ENCODE peak calls at places on chromosomes 6 and 20, in four cellular contexts. Q is AG04450, K is colonic mucosa, O is sigmoid colon. M is an unnamed sample.

GRCh38 chr20:57388953-57389694 is 2.1 kb upstream of the RBM38 start:
- DNase-seq in Q (no peak), K (peak; percentile 85), O (peak; percentile 92), M (no peak)

GRCh38 chr6:89321571-89321970 is 6.5 kb upstream of the GABRR2 start:
- DNase-seq in Q (no peak), K (no peak), O (no peak), M (no peak)

GRCh38 chr6:52389626-52390360 is 27.8 kb downstream of the PAQR8 start:
- DNase-seq in Q (no peak), K (peak; percentile 86), O (no peak), M (peak; percentile 54)

GRCh38 chr6:161486326-161486725 is 212.5 kb upstream of the AGPAT4 start:
- DNase-seq in Q (no peak), K (no peak), O (no peak), M (no peak)

GRCh38 chr6:155224618-155225017 is 39.2 kb upstream of the CLDN20 start:
- DNase-seq in Q (no peak), K (no peak), O (no peak), M (no peak)

GRCh38 chr6:40185486-40185885 is 251.2 kb upstream of the MOCS1 start:
- DNase-seq in Q (no peak), K (no peak), O (no peak), M (no peak)

GRCh38 chr6:168201383-168201782 is 118.2 kb downstream of the DACT2 start:
- DNase-seq in Q (no peak), K (no peak), O (peak; percentile 28), M (no peak)

GRCh38 chr20:1440024-1440423 is 26.6 kb downstream of the NSFL1C start:
- DNase-seq in Q (no peak), K (no peak), O (no peak), M (no peak)

GRCh38 chr20:48283470-48284110 is 498.3 kb upstream of the SULF2 start:
- DNase-seq in Q (peak; percentile 48), K (peak; percentile 44), O (no peak), M (peak; percentile 91)

GRCh38 chr20:25233016-25233772 is 14.7 kb upstream of the PYGB start:
- DNase-seq in Q (no peak), K (peak; percentile 94), O (peak; percentile 56), M (peak; percentile 56)

GRCh38 chr6:67131827-67132226 is 1424.8 kb upstream of the EYS start:
- DNase-seq in Q (no peak), K (no peak), O (no peak), M (no peak)

GRCh38 chr20:2172305-2173175 is 70.9 kb downstream of the STK35 start:
- DNase-seq in Q (peak; percentile 20), K (peak; percentile 69), O (peak; percentile 87), M (no peak)

GRCh38 chr20:884983-885952 is 30.9 kb downstream of the ANGPT4 start:
- DNase-seq in Q (no peak), K (no peak), O (no peak), M (no peak)

GRCh38 chr6:53066059-53066406 is 829 bp downstream of the FBXO9 start:
- DNase-seq in Q (no peak), K (peak; percentile 47), O (peak; percentile 78), M (no peak)

GRCh38 chr6:160065200-160065599 is 56.4 kb upstream of the SLC22A1 start:
- DNase-seq in Q (no peak), K (no peak), O (no peak), M (no peak)

GRCh38 chr6:50249493-50249892 is 199.8 kb upstream of the DEFB112 start:
- DNase-seq in Q (peak; percentile 7), K (no peak), O (no peak), M (peak; percentile 4)

GRCh38 chr6:2436391-2437154 is 191.2 kb upstream of the GMDS start:
- DNase-seq in Q (no peak), K (no peak), O (no peak), M (no peak)

GRCh38 chr6:2434911-2435310 is 189.5 kb upstream of the GMDS start:
- DNase-seq in Q (no peak), K (no peak), O (no peak), M (no peak)

GRCh38 chr6:2433686-2434085 is 188.3 kb upstream of the GMDS start:
- DNase-seq in Q (no peak), K (no peak), O (no peak), M (peak; percentile 26)

GRCh38 chr6:2432258-2432657 is 186.9 kb upstream of the GMDS start:
- DNase-seq in Q (peak; percentile 78), K (no peak), O (no peak), M (peak; percentile 95)

DNA sequence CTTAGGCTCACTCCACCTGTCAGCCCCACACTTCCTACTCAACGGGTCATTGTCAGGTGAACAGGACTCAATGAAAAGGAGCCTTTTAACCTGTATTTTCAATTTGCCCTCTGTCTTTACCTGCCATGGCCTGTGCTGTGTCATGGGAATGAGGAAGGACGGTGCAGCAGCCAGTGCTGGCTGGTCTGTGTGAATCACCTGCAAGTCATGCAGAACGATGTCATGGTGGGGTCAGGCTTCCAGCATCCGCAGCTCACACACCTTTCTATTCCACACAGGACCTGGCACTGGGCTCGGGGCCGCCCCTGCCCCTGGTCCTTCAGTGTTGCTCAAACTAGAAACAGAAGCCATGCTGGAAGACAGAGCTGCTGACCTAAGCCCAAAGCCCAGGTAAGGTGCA is 188.7 kb upstream of the GMDS start:
- DNase-seq in Q (no peak), K (no peak), O (no peak), M (peak; percentile 93)
- H3K4me3 ChIP-seq in Q (no peak overlapping the region), K (no peak overlapping the region), O (no peak overlapping the region), M (no peak overlapping the region)

DNA sequence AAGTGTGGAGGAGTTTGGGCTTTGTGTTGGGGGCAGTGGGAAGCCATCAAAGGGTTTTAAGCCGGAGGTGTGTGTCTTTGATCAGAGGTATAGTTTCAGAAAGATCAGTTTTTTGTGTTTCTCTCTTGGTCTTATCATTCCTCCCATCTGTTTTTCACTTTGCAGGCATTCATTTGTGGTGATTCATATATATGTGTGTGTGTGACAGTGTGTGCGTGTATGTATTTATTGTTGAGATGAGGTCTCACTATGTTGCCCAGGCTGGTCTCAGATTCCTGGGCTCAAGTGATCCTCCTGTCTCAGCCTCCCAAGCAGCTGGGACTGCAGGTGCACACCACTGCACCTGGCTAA is 11.1 kb upstream of the SERINC3 start:
- DNase-seq in Q (no peak), K (no peak), O (no peak), M (no peak)
- H3K4me3 ChIP-seq in Q (peak overlapping the region; percentile 75), K (peak overlapping the region; percentile 80), O (peak overlapping the region; percentile 85), M (no peak overlapping the region)

GRCh38 chr6:153162172-153162571 is 31.1 kb upstream of the RGS17 start:
- DNase-seq in Q (no peak), K (no peak), O (no peak), M (no peak)

GRCh38 chr6:153167907-153168306 is 36.8 kb upstream of the RGS17 start:
- DNase-seq in Q (no peak), K (no peak), O (no peak), M (no peak)

GRCh38 chr6:153160221-153160620 is 29.1 kb upstream of the RGS17 start:
- DNase-seq in Q (no peak), K (no peak), O (no peak), M (no peak)

GRCh38 chr6:153167026-153167891 is 36.2 kb upstream of the RGS17 start:
- DNase-seq in Q (peak; percentile 63), K (no peak), O (no peak), M (peak; percentile 72)

DNA sequence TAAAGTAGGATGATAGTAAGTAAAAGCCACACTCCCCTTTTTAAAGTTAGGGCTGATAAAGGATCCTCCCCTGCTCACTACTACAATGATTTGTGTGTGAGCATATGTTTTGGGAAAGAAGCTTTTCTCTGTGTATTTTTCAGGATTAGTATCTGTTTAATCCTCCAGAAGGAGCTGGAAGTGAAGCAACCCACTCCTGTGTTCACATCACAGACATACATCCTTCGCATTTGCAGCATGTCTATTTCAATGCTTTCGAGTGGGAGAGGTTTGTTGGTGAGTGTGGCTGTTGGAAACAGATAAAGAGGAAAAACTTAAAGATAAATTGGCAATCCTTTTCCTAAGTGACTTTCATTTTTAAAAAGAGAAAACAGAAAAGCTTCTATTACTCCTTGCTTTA is 31.6 kb upstream of the RGS17 start:
- DNase-seq in Q (no peak), K (no peak), O (no peak), M (no peak)
- H3K4me3 ChIP-seq in Q (no peak overlapping the region), K (no peak overlapping the region), O (no peak overlapping the region), M (no peak overlapping the region)

GRCh38 chr6:22222469-22222868 is 74.4 kb downstream of the PRL start:
- DNase-seq in Q (no peak), K (no peak), O (no peak), M (no peak)
- H3K4me3 ChIP-seq in Q (no peak overlapping the region), K (no peak overlapping the region), O (no peak overlapping the region), M (no peak overlapping the region)

DNA sequence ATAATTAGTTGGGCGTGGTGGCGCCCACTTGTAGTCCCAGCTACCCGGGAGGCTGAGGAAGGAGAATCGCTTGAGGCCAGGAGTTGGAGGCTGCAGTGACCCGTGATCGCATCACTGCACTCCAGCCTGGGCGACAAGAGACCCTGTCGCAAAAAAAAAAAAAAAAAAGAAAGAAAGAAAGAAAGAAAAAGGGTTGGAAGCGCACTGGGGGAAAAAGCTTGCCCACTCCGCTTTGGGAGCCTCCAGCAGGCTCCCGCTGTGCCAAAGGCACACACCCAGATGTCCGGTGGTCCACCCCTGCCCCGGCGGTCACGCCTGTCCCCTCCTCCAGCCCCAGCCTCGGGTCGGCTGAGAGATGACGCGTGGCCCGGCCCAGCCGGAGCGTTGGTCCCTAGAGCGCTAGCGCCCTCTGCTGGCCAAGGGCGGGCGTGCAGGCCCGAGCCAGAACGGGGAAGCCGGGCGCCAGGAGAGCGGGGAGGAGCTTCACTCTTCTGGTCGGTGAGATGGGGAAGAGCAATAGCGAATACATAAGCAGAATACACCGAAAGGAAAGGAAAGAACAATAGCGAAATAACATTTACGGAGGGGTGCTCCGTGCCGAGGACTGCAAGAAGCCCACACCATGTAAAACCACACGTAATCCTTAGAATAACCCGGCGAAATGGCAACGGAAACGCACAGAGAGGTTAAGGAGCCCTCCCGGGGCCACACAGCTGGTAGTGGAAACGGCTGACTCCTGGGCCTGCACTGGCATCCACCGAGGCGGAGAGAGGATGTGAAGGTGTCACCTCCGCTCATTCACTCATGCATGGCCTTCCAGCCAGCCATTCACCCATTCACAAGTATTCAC is 41.7 kb downstream of the UBE2V1 start:
- DNase-seq in Q (peak; percentile 38), K (peak; percentile 94), O (peak; percentile 93), M (no peak)
- H3K4me3 ChIP-seq in Q (peak overlapping the region; percentile 56), K (peak overlapping the region; percentile 23), O (peak overlapping the region; percentile 47), M (peak overlapping the region; percentile 31)

GRCh38 chr6:68527691-68528090 is 107.4 kb upstream of the ADGRB3 start:
- DNase-seq in Q (no peak), K (no peak), O (no peak), M (no peak)

DNA sequence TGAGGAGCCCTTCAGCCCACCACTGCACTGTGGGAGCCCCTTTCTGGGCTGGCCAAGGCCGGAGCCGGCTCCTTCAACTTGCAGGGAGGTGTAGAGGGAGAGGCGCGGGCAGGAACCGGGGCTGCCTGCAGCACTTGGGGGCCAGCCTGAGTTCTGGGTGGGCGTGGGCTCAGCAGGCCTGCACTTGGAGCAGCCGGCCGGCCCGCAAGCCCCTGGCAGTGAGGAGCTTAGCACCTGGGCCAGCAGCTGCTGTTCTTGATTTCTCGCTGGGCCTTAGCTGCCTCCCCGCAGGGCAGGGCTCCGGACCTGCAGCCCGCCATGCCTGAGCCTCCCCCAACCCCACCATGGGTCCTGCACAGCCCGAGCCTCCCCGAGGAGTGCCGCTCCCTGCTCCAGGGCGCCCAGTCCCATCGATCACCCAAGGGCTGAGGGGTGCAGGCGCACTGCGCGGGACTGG is 101.7 kb upstream of the ADGRB3 start:
- DNase-seq in Q (no peak), K (no peak), O (no peak), M (no peak)
- H3K4me3 ChIP-seq in Q (no peak overlapping the region), K (no peak overlapping the region), O (no peak overlapping the region), M (no peak overlapping the region)

DNA sequence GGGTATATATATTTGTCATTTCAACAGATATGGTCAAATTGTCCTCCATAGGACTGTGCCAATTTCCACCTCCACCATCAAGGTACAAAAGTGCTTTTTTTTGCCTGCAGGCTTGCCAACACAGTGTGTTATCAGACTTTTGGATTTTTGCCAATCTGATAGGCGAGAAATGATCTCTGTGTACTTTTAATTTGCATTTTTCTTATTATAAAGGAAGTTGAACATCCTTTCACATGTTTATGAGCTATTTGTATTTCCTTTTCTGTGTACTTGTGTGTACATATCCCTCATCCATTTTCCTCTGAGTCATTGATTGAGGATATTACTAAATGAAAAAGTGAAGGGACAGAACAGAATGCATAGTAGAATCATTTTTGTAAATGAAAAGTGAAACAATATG is 39.0 kb upstream of the PTPN1 start:
- DNase-seq in Q (no peak), K (no peak), O (no peak), M (no peak)
- H3K4me3 ChIP-seq in Q (no peak overlapping the region), K (no peak overlapping the region), O (no peak overlapping the region), M (no peak overlapping the region)

M was measured in kidney epithelial cell.